ENCODE peak calls at places on chromosomes 4 and X, in five cellular contexts. D, S, M, H and V are unnamed samples.

GRCh38 chrX:49850028-49850427 is 20.9 kb downstream of the PAGE4 start:
- DNase-seq in D (no peak), S (no peak), M (no peak), H (no peak), V (no peak)

GRCh38 chrX:45515262-45516215 is 314.9 kb upstream of the DIPK2B start:
- DNase-seq in D (no peak), S (peak; percentile 71), M (peak; percentile 10), H (peak; percentile 66), V (peak; percentile 68)

GRCh38 chr4:17234678-17235077 is 277.2 kb downstream of the QDPR start:
- DNase-seq in D (no peak), S (no peak), M (no peak), H (no peak), V (no peak)

GRCh38 chrX:47802589-47802988 is 34.1 kb upstream of the ZNF81 start:
- DNase-seq in D (no peak), S (no peak), M (no peak), H (no peak), V (no peak)

GRCh38 chr4:74378573-74378972 is 13.6 kb downstream of the EREG start:
- DNase-seq in D (no peak), S (no peak), M (no peak), H (no peak), V (no peak)

GRCh38 chrX:31336419-31336818 is 264.6 kb upstream of the FTHL17 start:
- DNase-seq in D (no peak), S (no peak), M (no peak), H (no peak), V (no peak)

GRCh38 chrX:96004386-96004785 is 680.3 kb upstream of the DIAPH2 start:
- DNase-seq in D (no peak), S (no peak), M (no peak), H (no peak), V (no peak)

GRCh38 chr4:4402966-4403365 is 16.1 kb downstream of the NSG1 start:
- DNase-seq in D (no peak), S (no peak), M (no peak), H (no peak), V (no peak)

GRCh38 chr4:54233697-54234496 is 4.8 kb downstream of the PDGFRA start:
- DNase-seq in D (peak; percentile 89), S (peak; percentile 86), M (peak; percentile 73), H (peak; percentile 80), V (peak; percentile 86)

GRCh38 chr4:105951198-105951597 is 55.9 kb downstream of the NPNT start:
- DNase-seq in D (no peak), S (no peak), M (no peak), H (no peak), V (no peak)

GRCh38 chrX:151505796-151506195 is 57.7 kb upstream of the PASD1 start:
- DNase-seq in D (no peak), S (no peak), M (no peak), H (no peak), V (no peak)

GRCh38 chr4:92477309-92477708 is 173.5 kb downstream of the GRID2 start:
- DNase-seq in D (no peak), S (no peak), M (no peak), H (no peak), V (no peak)

GRCh38 chr4:78519962-78520361 is 31.6 kb upstream of the ANXA3 start:
- DNase-seq in D (no peak), S (no peak), M (no peak), H (no peak), V (no peak)

GRCh38 chrX:130741584-130741983 is 161.4 kb downstream of the ENOX2 start:
- DNase-seq in D (no peak), S (no peak), M (no peak), H (no peak), V (no peak)

GRCh38 chr4:145982791-145983190 is 44.2 kb upstream of the ZNF827 start:
- DNase-seq in D (no peak), S (no peak), M (no peak), H (no peak), V (no peak)

GRCh38 chr4:39763714-39764572 is 66.0 kb downstream of the UBE2K start:
- DNase-seq in D (no peak), S (no peak), M (no peak), H (no peak), V (no peak)

GRCh38 chr4:4334798-4335520 is 44.9 kb downstream of the ZBTB49 start:
- DNase-seq in D (peak; percentile 84), S (peak; percentile 92), M (peak; percentile 74), H (peak; percentile 80), V (peak; percentile 80)

GRCh38 chrX:85244411-85245210 is 820 bp downstream of the ZNF711 start:
- DNase-seq in D (no peak), S (no peak), M (no peak), H (no peak), V (peak; percentile 46)

GRCh38 chr4:158067646-158068045 is 105.2 kb downstream of the GASK1B start:
- DNase-seq in D (no peak), S (no peak), M (no peak), H (no peak), V (no peak)

GRCh38 chr4:53267026-53267425 is 98.8 kb downstream of the SCFD2 start:
- DNase-seq in D (no peak), S (no peak), M (no peak), H (no peak), V (no peak)

GRCh38 chr4:13678186-13678924 is 50.8 kb upstream of the BOD1L1 start:
- DNase-seq in D (no peak), S (no peak), M (no peak), H (peak; percentile 61), V (no peak)

GRCh38 chrX:70998402-70999027 is 67.6 kb upstream of the SLC7A3 start:
- DNase-seq in D (no peak), S (no peak), M (peak; percentile 12), H (no peak), V (no peak)

GRCh38 chr4:87416965-87417364 is 5.4 kb upstream of the NUDT9 start:
- DNase-seq in D (no peak), S (no peak), M (no peak), H (peak; percentile 74), V (no peak)

GRCh38 chrX:100864967-100865366 is 9.2 kb downstream of the NOX1 start:
- DNase-seq in D (no peak), S (no peak), M (no peak), H (no peak), V (no peak)

GRCh38 chr4:6368096-6368495 is 98.4 kb downstream of the WFS1 start:
- DNase-seq in D (peak; percentile 40), S (no peak), M (no peak), H (no peak), V (no peak)

GRCh38 chr4:109015413-109015810 is 252.6 kb upstream of the ETNPPL start:
- DNase-seq in D (no peak), S (no peak), M (no peak), H (no peak), V (no peak)

GRCh38 chr4:55859711-55860110 is 6.3 kb downstream of the EXOC1 start:
- DNase-seq in D (no peak), S (no peak), M (no peak), H (no peak), V (no peak)

GRCh38 chrX:15973299-15973698 is 118.7 kb upstream of the AP1S2 start:
- DNase-seq in D (no peak), S (no peak), M (no peak), H (no peak), V (no peak)

GRCh38 chr4:173343832-173344397 is 9.8 kb upstream of the HMGB2 start:
- DNase-seq in D (no peak), S (no peak), M (no peak), H (no peak), V (no peak)
- H3K27ac ChIP-seq in D (no peak overlapping the region), S (no peak overlapping the region), M (no peak overlapping the region), H (no peak overlapping the region), V (no peak overlapping the region)

GRCh38 chr4:35711127-35711526 is 533.2 kb downstream of the ARAP2 start:
- DNase-seq in D (no peak), S (no peak), M (no peak), H (no peak), V (no peak)

GRCh38 chr4:35710343-35710742 is 534.0 kb downstream of the ARAP2 start:
- DNase-seq in D (peak; percentile 47), S (no peak), M (no peak), H (no peak), V (no peak)

DNA sequence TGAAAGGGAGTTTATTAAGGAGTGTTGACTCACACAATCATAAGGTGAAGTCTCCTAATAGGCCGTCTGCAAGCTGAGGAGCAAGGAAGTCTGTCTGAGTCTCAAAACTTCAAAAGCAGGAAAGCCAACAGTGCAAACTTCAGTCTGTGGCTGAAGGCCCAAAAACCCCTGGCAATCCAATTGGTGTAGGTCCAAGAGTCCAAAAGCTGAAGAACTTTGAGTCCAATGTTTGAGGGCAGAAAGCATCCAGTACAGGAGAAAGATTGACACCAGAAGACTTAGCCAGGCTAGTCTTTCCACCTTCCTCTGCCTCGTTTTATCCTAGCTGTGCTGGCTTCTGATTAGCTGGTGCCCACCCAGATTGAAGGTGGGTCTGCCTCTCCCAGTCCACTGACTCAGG is 535.2 kb downstream of the ARAP2 start:
- DNase-seq in D (no peak), S (no peak), M (no peak), H (no peak), V (no peak)
- H3K9me3 ChIP-seq in D (no peaks in the 10 kb centered on the region), S (no peaks in the 10 kb centered on the region), M (peaks cover 4% of the 10 kb centered on the region), H (no peaks in the 10 kb centered on the region), V (no peaks in the 10 kb centered on the region)

GRCh38 chr4:113960684-113961321 is 18.6 kb downstream of the ARSJ start:
- DNase-seq in D (no peak), S (no peak), M (no peak), H (no peak), V (no peak)
- H3K27ac ChIP-seq in D (peak overlapping the region; percentile 53), S (no peak overlapping the region), M (no peak overlapping the region), H (no peak overlapping the region), V (peak overlapping the region; percentile 42)

DNA sequence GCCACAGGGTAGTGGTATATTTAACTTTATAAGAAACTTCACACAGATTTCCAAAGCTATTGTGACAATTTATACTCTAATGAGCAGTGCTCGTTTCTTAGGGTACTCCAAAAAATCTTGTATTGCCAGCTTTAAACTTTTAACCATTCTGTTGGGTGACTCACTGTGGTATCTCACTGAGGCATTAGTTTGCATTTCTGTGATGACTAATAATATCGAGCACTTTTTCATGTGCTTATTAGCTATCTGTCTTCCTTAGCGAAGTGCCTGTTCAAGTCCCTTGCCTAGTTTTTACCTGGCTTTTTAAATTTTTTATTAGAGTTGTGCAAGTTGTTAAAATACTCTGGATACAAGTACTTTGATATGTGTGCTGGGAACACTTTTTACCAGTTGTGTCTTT is 5.5 kb downstream of the PNMA3 start:
- DNase-seq in D (no peak), S (no peak), M (no peak), H (no peak), V (no peak)
- H3K9me3 ChIP-seq in D (no peaks in the 10 kb centered on the region), S (no peaks in the 10 kb centered on the region), M (no peaks in the 10 kb centered on the region), H (no peaks in the 10 kb centered on the region), V (no peaks in the 10 kb centered on the region)

GRCh38 chr4:144820706-144821105 is 174.8 kb downstream of the HHIP start:
- DNase-seq in D (no peak), S (no peak), M (no peak), H (no peak), V (no peak)

GRCh38 chr4:144819591-144819990 is 173.6 kb downstream of the HHIP start:
- DNase-seq in D (no peak), S (no peak), M (no peak), H (no peak), V (no peak)

GRCh38 chr4:144817081-144817480 is 171.1 kb downstream of the HHIP start:
- DNase-seq in D (no peak), S (no peak), M (no peak), H (no peak), V (no peak)

GRCh38 chr4:144818136-144818535 is 172.2 kb downstream of the HHIP start:
- DNase-seq in D (no peak), S (no peak), M (no peak), H (no peak), V (no peak)

GRCh38 chr4:144820115-144820514 is 174.2 kb downstream of the HHIP start:
- DNase-seq in D (no peak), S (no peak), M (no peak), H (no peak), V (no peak)
- H3K27ac ChIP-seq in D (no peak overlapping the region), S (no peak overlapping the region), M (no peak overlapping the region), H (no peak overlapping the region), V (no peak overlapping the region)